ENCODE peak calls at places on chromosomes 5 and 9, in five cellular contexts. B is HEK293T, E is SK-N-SH, O is HepG2, P is GM12878. L is an unnamed sample.
A peak's percentile ranks its signal among the peaks of the same experiment; 100 is the strongest.

GRCh38 chr9:114850871-114851270 is 45.0 kb upstream of the TNFSF15 start:
- DNase-seq in E (no peak), B (no peak), P (no peak), O (no peak), L (no peak)

GRCh38 chr9:88355166-88355565 is 33.1 kb upstream of the SPIN1 start:
- DNase-seq in P (no peak), E (no peak), O (no peak), B (no peak), L (no peak)

GRCh38 chr9:127723013-127723412 is 7.1 kb downstream of the TTC16 start:
- DNase-seq in P (no peak), O (no peak), B (no peak), E (no peak), L (no peak)

GRCh38 chr9:105881654-105882349 is 187.5 kb downstream of the TMEM38B start:
- DNase-seq in B (peak; percentile 67), P (peak; percentile 25), O (peak; percentile 65), E (peak; percentile 44), L (peak; percentile 64)

GRCh38 chr5:9376363-9377117 is 169.3 kb downstream of the SEMA5A start:
- DNase-seq in P (no peak), O (no peak), B (no peak), E (no peak), L (no peak)

GRCh38 chr5:57338068-57338848 is 144.4 kb downstream of the ACTBL2 start:
- DNase-seq in E (peak; percentile 33), P (no peak), O (peak; percentile 71), B (peak; percentile 42), L (peak; percentile 32)

GRCh38 chr5:25119654-25120053 is 474.9 kb upstream of the CDH10 start:
- DNase-seq in B (peak; percentile 18), O (peak; percentile 1), P (no peak), E (peak; percentile 29), L (peak; percentile 10)

GRCh38 chr9:134365791-134366222 is 39.6 kb downstream of the RXRA start:
- DNase-seq in E (peak; percentile 85), O (no peak), B (no peak), P (no peak), L (peak; percentile 68)

GRCh38 chr9:114619205-114619758 is 8.2 kb downstream of the TMEM268 start:
- DNase-seq in E (no peak), P (no peak), B (no peak), O (no peak), L (no peak)

GRCh38 chr9:97109194-97109811 is 70.4 kb upstream of the CTSV start:
- DNase-seq in O (peak; percentile 64), B (peak; percentile 45), P (peak; percentile 1), E (no peak), L (peak; percentile 70)

GRCh38 chr5:136006767-136007251 is 22.0 kb upstream of the TGFBI start:
- DNase-seq in B (no peak), P (no peak), E (no peak), O (no peak), L (no peak)

GRCh38 chr5:173888473-173889135 is 455 bp downstream of the CPEB4 start:
- DNase-seq in O (no peak), E (peak; percentile 49), P (no peak), B (no peak), L (peak; percentile 25)

GRCh38 chr5:74382864-74383618 is 257.5 kb downstream of the ENC1 start:
- DNase-seq in P (no peak), E (peak; percentile 19), O (no peak), B (peak; percentile 27), L (no peak)

GRCh38 chr5:134275822-134276221 is 49.9 kb upstream of the PPP2CA start:
- DNase-seq in O (no peak), P (peak; percentile 37), E (no peak), B (no peak), L (no peak)

GRCh38 chr9:128787583-128788156 is 617 bp downstream of the TBC1D13 start:
- DNase-seq in P (no peak), E (no peak), B (no peak), O (no peak), L (peak; percentile 30)

GRCh38 chr5:135466178-135467050 is 14.3 kb upstream of the TIFAB start:
- DNase-seq in P (no peak), E (peak; percentile 94), B (peak; percentile 88), O (peak; percentile 40), L (peak; percentile 86)

GRCh38 chr9:108761530-108762347 is 94.0 kb downstream of the ACTL7B start:
- DNase-seq in O (peak; percentile 47), B (peak; percentile 75), P (no peak), E (peak; percentile 69), L (peak; percentile 76)

GRCh38 chr9:86734762-86735161 is 212.5 kb downstream of the GAS1 start:
- DNase-seq in P (no peak), E (no peak), B (no peak), O (no peak), L (no peak)
- TF ChIP-seq FOXM1 in P (no peak), E (peak; percentile 39), B (no peak), O (no peak), L (no peak)

GRCh38 chr5:178310130-178310865 is 77.7 kb upstream of the PHYKPL start:
- DNase-seq in P (no peak), O (no peak), E (peak; percentile 64), B (no peak), L (no peak)
- TF ChIP-seq FOXM1 in P (no peak), O (no peak), E (no peak), B (no peak), L (no peak)

GRCh38 chr9:116605904-116606341 is 81.2 kb upstream of the TRIM32 start:
- DNase-seq in B (no peak), O (no peak), E (peak; percentile 53), P (no peak), L (no peak)
- TF ChIP-seq FOXM1 in B (no peak), O (no peak), E (no peak), P (no peak), L (no peak)

DNA sequence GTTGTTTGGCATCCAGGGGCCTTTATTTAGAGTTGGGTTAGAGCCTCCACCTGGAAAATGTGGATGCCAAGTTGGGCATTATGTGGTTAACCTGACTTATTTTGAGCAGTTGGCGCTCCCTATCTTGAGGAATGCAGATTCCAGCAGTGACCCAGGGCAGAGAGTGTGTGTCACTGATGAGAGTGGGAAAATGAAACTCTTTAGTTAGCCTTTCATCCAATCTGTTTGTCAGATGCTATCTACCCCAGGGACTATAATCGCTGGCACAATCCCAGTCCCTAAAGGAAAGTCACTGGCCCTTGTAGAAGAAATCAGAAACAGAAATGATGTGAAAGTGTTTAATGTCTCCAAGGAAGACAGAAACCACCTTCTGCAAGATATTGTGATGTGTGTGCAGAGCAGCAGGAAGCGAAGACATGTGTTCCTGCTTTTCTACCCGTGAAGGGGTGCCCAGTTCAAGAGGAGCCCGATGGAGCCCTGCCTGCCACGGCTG is 10.2 kb upstream of the STING1 start:
- DNase-seq in B (no peak), P (no peak), E (no peak), O (no peak), L (no peak)
- TF ChIP-seq FOXM1 in B (no peak), P (no peak), E (no peak), O (no peak), L (no peak)